ENCODE peak calls at places on chromosomes 7 and 10, in seven cellular contexts. R, J, C, G, I, W and T are unnamed samples.

GRCh38 chr7:121442845-121443244 is 46.7 kb upstream of the FAM3C start:
- DNase-seq in I (no peak), R (peak), J (no peak), C (no peak), W (no peak), G (no peak), T (no peak)

GRCh38 chr10:74337330-74338016 is 186.5 kb downstream of the ADK start:
- DNase-seq in G (peak), I (no peak), W (no peak), C (no peak), J (no peak), R (no peak), T (no peak)

GRCh38 chr10:117656385-117657367 is 114.1 kb downstream of the EMX2 start:
- DNase-seq in W (no peak), G (no peak), J (no peak), R (no peak), C (no peak), I (no peak), T (no peak)

GRCh38 chr10:86545097-86545496 is 23.5 kb upstream of the WAPL start:
- DNase-seq in I (no peak), G (no peak), C (no peak), J (no peak), R (no peak), W (no peak), T (no peak)

GRCh38 chr7:78221961-78222751 is 423.6 kb downstream of the PHTF2 start:
- DNase-seq in R (no peak), G (peak), W (no peak), J (no peak), C (no peak), I (no peak), T (no peak)

GRCh38 chr10:43237128-43237527 is 29.7 kb downstream of the RASGEF1A start:
- DNase-seq in R (peak), C (peak), W (no peak), G (no peak), I (no peak), J (no peak), T (peak)

GRCh38 chr7:134602921-134603394 is 43.7 kb upstream of the BPGM start:
- DNase-seq in I (no peak), G (peak), W (no peak), J (no peak), C (no peak), R (no peak), T (no peak)

GRCh38 chr10:120336910-120337540 is 120.0 kb upstream of the PLPP4 start:
- DNase-seq in I (peak), W (peak), G (peak), J (no peak), C (peak), R (peak), T (no peak)

GRCh38 chr10:13634207-13634606 is 47.4 kb downstream of the PRPF18 start:
- DNase-seq in J (no peak), R (no peak), I (no peak), G (no peak), C (peak), W (no peak), T (no peak)

GRCh38 chr7:148319316-148319808 is 271.2 kb upstream of the C7orf33 start:
- DNase-seq in W (no peak), J (no peak), G (no peak), R (no peak), I (no peak), C (no peak), T (no peak)

GRCh38 chr10:23065549-23065948 is 29.8 kb upstream of the MSRB2 start:
- DNase-seq in R (peak), C (peak), W (peak), I (peak), G (peak), J (peak), T (peak)

GRCh38 chr10:988667-989545 is 672 bp downstream of the GTPBP4 start:
- DNase-seq in W (no peak), J (no peak), C (no peak), R (no peak), I (no peak), G (peak), T (no peak)

GRCh38 chr7:24337180-24337579 is 53.2 kb downstream of the NPY start:
- DNase-seq in J (no peak), W (no peak), R (no peak), G (no peak), C (no peak), I (no peak), T (no peak)

GRCh38 chr7:77516085-77516484 is 21.0 kb upstream of the PTPN12 start:
- DNase-seq in I (no peak), R (no peak), W (no peak), C (no peak), G (no peak), J (no peak), T (no peak)

GRCh38 chr7:90825779-90826178 is 229.7 kb downstream of the CDK14 start:
- DNase-seq in R (no peak), J (no peak), W (no peak), C (no peak), G (peak), I (no peak), T (no peak)

GRCh38 chr7:4683043-4683883 is 1.2 kb downstream of the FOXK1 start:
- DNase-seq in G (no peak), C (peak), J (peak), R (peak), I (no peak), W (no peak), T (peak)

GRCh38 chr7:56097700-56098099 is 4.9 kb upstream of the PHKG1 start:
- DNase-seq in W (no peak), C (peak), I (peak), J (no peak), G (peak), R (peak), T (peak)

GRCh38 chr10:1009071-1009494 is 16.6 kb downstream of the IDI2 start:
- DNase-seq in W (no peak), G (no peak), C (no peak), I (no peak), J (no peak), R (no peak), T (no peak)

GRCh38 chr10:24897326-24897926 is 55.0 kb downstream of the PRTFDC1 start:
- DNase-seq in R (no peak), G (peak), J (no peak), C (no peak), W (no peak), I (no peak), T (no peak)

GRCh38 chr10:93757766-93758509 is at the start of gene LGI1:
- DNase-seq in W (no peak), J (no peak), G (peak), I (no peak), C (peak), R (no peak), T (no peak)

GRCh38 chr10:114042895-114043531 is 653 bp upstream of the ADRB1 start:
- DNase-seq in R (no peak), C (peak), J (peak), W (peak), G (peak), I (peak), T (peak)

GRCh38 chr10:109866168-109866994 is 56.9 kb downstream of the XPNPEP1 start:
- DNase-seq in W (no peak), R (peak), J (no peak), I (no peak), G (peak), C (peak), T (no peak)

GRCh38 chr7:130683026-130683425 is 3.3 kb downstream of the TSGA13 start:
- DNase-seq in I (no peak), C (no peak), R (no peak), W (no peak), J (no peak), G (peak), T (no peak)

GRCh38 chr10:10361486-10361885 is 656.2 kb upstream of the CELF2 start:
- DNase-seq in W (no peak), J (no peak), G (no peak), C (no peak), I (no peak), R (no peak), T (no peak)

GRCh38 chr10:95560288-95561199 is 627 bp downstream of the SORBS1 start:
- DNase-seq in G (peak), R (peak), J (peak), C (peak), W (peak), I (peak), T (peak)

GRCh38 chr7:46153951-46154787 is 233.1 kb upstream of the IGFBP3 start:
- DNase-seq in W (no peak), I (no peak), C (no peak), R (no peak), J (no peak), G (peak), T (no peak)

GRCh38 chr7:83427929-83428328 is 221.0 kb downstream of the SEMA3E start:
- DNase-seq in W (no peak), R (no peak), G (no peak), C (no peak), J (no peak), I (no peak), T (no peak)

GRCh38 chr10:124354411-124355382 is 64.0 kb downstream of the OAT start:
- DNase-seq in R (peak), I (peak), G (peak), C (peak), J (peak), W (peak), T (no peak)

GRCh38 chr10:133294189-133294588 is 14.5 kb downstream of the TUBGCP2 start:
- DNase-seq in W (no peak), I (no peak), R (no peak), C (peak), G (no peak), J (peak), T (no peak)

GRCh38 chr7:43648725-43649406 is 66.0 kb downstream of the STK17A start:
- DNase-seq in G (peak), W (peak), I (no peak), R (no peak), C (peak), J (peak), T (no peak)

DNA sequence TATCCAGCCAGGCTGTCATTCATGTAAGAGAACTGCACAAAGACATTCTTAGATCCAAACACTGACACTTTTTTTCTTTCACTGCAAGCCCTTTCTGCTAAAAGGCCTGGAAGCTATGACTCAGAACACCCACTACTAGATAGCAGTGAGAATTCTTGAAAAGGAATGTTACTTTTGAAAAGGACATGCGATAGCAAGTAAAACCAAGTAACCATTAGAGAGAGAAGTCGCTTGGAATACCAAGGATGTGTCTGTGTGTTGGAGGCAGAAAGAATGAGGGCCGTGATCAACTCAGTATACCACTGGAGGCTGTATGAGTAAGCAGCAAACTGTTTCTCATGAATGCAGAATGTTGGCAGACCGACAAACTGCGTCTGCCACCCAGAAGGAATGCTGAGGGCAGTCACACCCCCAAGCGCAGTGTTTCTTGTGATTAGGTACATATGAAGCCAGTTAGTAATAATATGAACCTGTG is 941.1 kb downstream of the TYW1 start:
- DNase-seq in R (peak), G (peak), W (peak), J (no peak), I (no peak), C (peak), T (no peak)
- H3K27ac ChIP-seq in R (no peak), G (peak), W (no peak), J (no peak), I (no peak), C (no peak), T (no peak)

GRCh38 chr10:104291439-104291951 is 22.5 kb downstream of the GSTO2 start:
- DNase-seq in J (peak), R (peak), C (peak), W (peak), I (peak), G (peak), T (peak)
- H3K27ac ChIP-seq in J (no peak), R (peak), C (no peak), W (no peak), I (no peak), G (no peak), T (no peak)

GRCh38 chr10:76442113-76442512 is 1010.7 kb downstream of the LRMDA start:
- DNase-seq in G (no peak), W (no peak), J (no peak), C (no peak), I (no peak), R (no peak), T (no peak)

DNA sequence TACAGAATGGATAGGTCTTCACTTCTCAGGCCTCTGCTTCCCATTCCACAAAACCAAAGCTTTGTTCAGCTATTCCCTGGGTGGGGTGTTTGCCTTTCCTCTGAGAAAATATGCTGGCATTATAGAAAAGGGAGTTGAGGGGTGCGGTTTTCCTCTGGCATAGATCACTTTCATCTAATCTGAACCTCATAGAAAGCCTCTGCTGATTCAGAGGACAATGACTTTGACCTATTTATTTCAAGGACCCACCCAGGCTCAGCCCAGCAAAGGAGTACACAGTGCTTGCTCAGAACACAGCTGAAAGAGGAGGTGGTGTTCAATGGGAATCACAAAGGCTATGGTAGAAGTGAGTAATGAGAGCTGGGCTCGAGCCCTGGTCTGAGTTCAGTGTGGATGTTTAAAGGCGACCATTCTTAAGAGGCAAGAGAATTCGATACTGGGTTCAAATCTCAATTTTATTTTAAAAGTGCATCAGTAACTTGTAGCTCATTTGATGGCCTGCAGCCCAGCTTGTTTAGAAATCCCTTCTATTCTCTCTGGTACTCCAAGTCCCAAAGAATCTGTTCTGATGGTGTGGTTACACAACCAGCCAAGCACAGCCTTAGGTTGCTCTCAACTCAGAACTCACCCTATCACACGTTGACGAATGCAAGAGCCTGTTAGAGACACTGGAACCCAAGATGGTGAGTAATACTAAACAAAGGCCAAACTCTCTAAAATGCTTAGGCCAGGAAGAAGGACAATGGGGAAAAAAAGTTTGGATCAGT is 1012.8 kb downstream of the LRMDA start:
- DNase-seq in J (no peak), W (no peak), R (peak), I (peak), C (peak), G (peak), T (peak)
- H3K27ac ChIP-seq in J (no peak), W (no peak), R (peak), I (peak), C (peak), G (peak), T (peak)

GRCh38 chr7:150974468-150975391 is 3.4 kb downstream of the KCNH2 start:
- DNase-seq in J (no peak), C (peak), I (peak), R (peak), W (peak), G (peak), T (peak)

GRCh38 chr7:150976529-150977381 is 1.4 kb downstream of the KCNH2 start:
- DNase-seq in W (no peak), R (no peak), I (no peak), G (no peak), J (no peak), C (peak), T (no peak)

GRCh38 chr7:150977382-150978135 is 562 bp downstream of the KCNH2 start:
- DNase-seq in I (no peak), G (no peak), C (peak), W (no peak), R (no peak), J (no peak), T (no peak)

GRCh38 chr7:150973571-150974451 is 4.3 kb downstream of the KCNH2 start:
- DNase-seq in G (no peak), I (no peak), R (no peak), J (no peak), W (no peak), C (peak), T (no peak)

GRCh38 chr7:150975536-150976285 is 2.4 kb downstream of the KCNH2 start:
- DNase-seq in R (no peak), C (peak), J (no peak), G (no peak), W (no peak), I (no peak), T (peak)
- H3K27ac ChIP-seq in R (peak), C (peak), J (no peak), G (no peak), W (no peak), I (peak), T (peak)